ENCODE peak calls at places on chromosomes 13 and 19, in seven cellular contexts. L, Z, I, V, U, D and Q are unnamed samples.

GRCh38 chr19:14118165-14119051 is 846 bp upstream of the PRKACA start:
- DNase-seq in V (no peak), L (peak), U (peak), Z (peak), D (peak), I (peak), Q (no peak)

GRCh38 chr13:96053003-96053703 is at the start of gene UGGT2:
- DNase-seq in I (peak), L (no peak), V (no peak), U (peak), Z (peak), D (peak), Q (peak)

GRCh38 chr13:21674271-21675009 is 3.6 kb downstream of the FGF9 start:
- DNase-seq in U (no peak), L (no peak), V (no peak), Z (no peak), D (peak), I (peak), Q (peak)

GRCh38 chr19:5141278-5141925 is 172.5 kb downstream of the KDM4B start:
- DNase-seq in L (no peak), Z (no peak), U (peak), I (no peak), D (no peak), V (no peak), Q (no peak)

GRCh38 chr13:23852351-23852750 is 36.8 kb downstream of the MIPEP start:
- DNase-seq in Z (no peak), V (no peak), L (no peak), U (no peak), I (no peak), D (no peak), Q (no peak)

GRCh38 chr19:16206046-16206605 is 8.4 kb downstream of the AP1M1 start:
- DNase-seq in D (no peak), U (peak), V (no peak), I (no peak), Z (no peak), L (no peak), Q (no peak)

GRCh38 chr19:46946611-46947238 is 72.9 kb upstream of the NPAS1 start:
- DNase-seq in Z (no peak), I (no peak), V (no peak), D (no peak), U (no peak), L (no peak), Q (no peak)

GRCh38 chr13:32381539-32381938 is 46.4 kb downstream of the N4BP2L1 start:
- DNase-seq in L (no peak), I (peak), Z (no peak), U (no peak), V (peak), D (peak), Q (no peak)

GRCh38 chr13:100075700-100076587 is 12.9 kb upstream of the PCCA start:
- DNase-seq in Z (no peak), V (no peak), I (no peak), U (no peak), D (no peak), L (no peak), Q (no peak)

GRCh38 chr13:75704194-75704941 is 68.2 kb downstream of the LMO7 start:
- DNase-seq in D (no peak), U (no peak), V (no peak), I (peak), L (no peak), Z (no peak), Q (no peak)

GRCh38 chr13:102968572-102969228 is 97.5 kb downstream of the SLC10A2 start:
- DNase-seq in Z (no peak), L (no peak), D (no peak), U (no peak), I (no peak), V (no peak), Q (no peak)

GRCh38 chr13:44637581-44637980 is 61.5 kb upstream of the TSC22D1 start:
- DNase-seq in V (no peak), D (no peak), Z (no peak), I (no peak), U (no peak), L (no peak), Q (no peak)

GRCh38 chr13:35814573-35814972 is 316.6 kb downstream of the DCLK1 start:
- DNase-seq in D (no peak), L (no peak), Z (no peak), U (no peak), V (no peak), I (no peak), Q (peak)

GRCh38 chr13:91017031-91017668 is 330.3 kb upstream of the MIR17HG start:
- DNase-seq in V (no peak), Z (peak), U (peak), I (peak), L (no peak), D (peak), Q (peak)

GRCh38 chr13:19587635-19588300 is 26.4 kb upstream of the TPTE2 start:
- DNase-seq in U (peak), L (peak), D (peak), I (peak), Z (peak), V (no peak), Q (peak)

GRCh38 chr19:57280913-57281425 is 684 bp downstream of the ZNF460 start:
- DNase-seq in L (peak), U (no peak), Z (no peak), D (no peak), V (no peak), I (no peak), Q (no peak)

GRCh38 chr13:101544979-101545378 is 92.5 kb downstream of the ITGBL1 start:
- DNase-seq in Z (no peak), V (no peak), I (no peak), L (no peak), U (no peak), D (no peak), Q (no peak)

GRCh38 chr13:27967736-27968315 is 1.3 kb downstream of the CDX2 start:
- DNase-seq in V (no peak), I (no peak), D (peak), Z (no peak), U (no peak), L (no peak), Q (no peak)

GRCh38 chr19:18156841-18157464 is 4.0 kb downstream of the PIK3R2 start:
- DNase-seq in Z (peak), I (peak), U (peak), L (no peak), V (no peak), D (peak), Q (peak)

GRCh38 chr19:4506449-4507149 is 11.7 kb downstream of the PLIN4 start:
- DNase-seq in D (no peak), U (no peak), V (no peak), I (peak), Z (no peak), L (no peak), Q (no peak)